ENCODE peak calls at places on chromosomes 12 and 14, in eight cellular contexts. I is activated naive CD8-positive, alpha-beta T cell treated with anti-CD3 and anti-CD28 coated beads for 36 hours; R is AG09309; Z is endothelial cell; N is AG20443; G is posterior cingulate gyrus; S is EL; K is NCI-H1105 treated with DMSO at 0.1 percent for 48 hours. U is an unnamed sample.

GRCh38 chr14:60862283-60862682 is 118.6 kb downstream of the TRMT5 start:
- DNase-seq in Z (no peak), G (no peak), I (no peak), S (no peak), R (no peak), K (peak), N (no peak), U (peak)

GRCh38 chr14:72643317-72643801 is 250.5 kb downstream of the DPF3 start:
- DNase-seq in Z (no peak), R (peak), S (peak), N (peak), I (no peak), G (peak), K (no peak), U (peak)

GRCh38 chr12:49415426-49416040 is 48.3 kb downstream of the SPATS2 start:
- DNase-seq in S (no peak), R (no peak), N (no peak), I (no peak), K (no peak), Z (no peak), G (no peak), U (no peak)

GRCh38 chr12:49767333-49767732 is 26.0 kb downstream of the TMBIM6 start:
- DNase-seq in K (no peak), G (no peak), N (peak), I (no peak), Z (no peak), S (no peak), R (no peak), U (no peak)

GRCh38 chr12:24776856-24777255 is 172.0 kb downstream of the BCAT1 start:
- DNase-seq in I (no peak), Z (no peak), S (peak), K (no peak), G (no peak), N (no peak), R (no peak), U (peak)

GRCh38 chr12:124506145-124506831 is 61.1 kb downstream of the NCOR2 start:
- DNase-seq in S (peak), R (no peak), Z (no peak), I (no peak), K (no peak), G (peak), N (peak), U (peak)

GRCh38 chr12:101695698-101696097 is 1.7 kb upstream of the CHPT1 start:
- DNase-seq in K (no peak), I (no peak), R (no peak), Z (no peak), S (peak), G (no peak), N (no peak), U (peak)

GRCh38 chr12:70366581-70367267 is 634 bp downstream of the KCNMB4 start:
- DNase-seq in Z (peak), I (peak), N (peak), G (peak), K (peak), R (no peak), S (peak), U (peak)

GRCh38 chr12:114888458-114888857 is 204.5 kb upstream of the TBX3 start:
- DNase-seq in I (no peak), N (no peak), K (peak), Z (no peak), G (no peak), R (no peak), S (peak), U (peak)

GRCh38 chr12:76544601-76545261 is 14.8 kb downstream of the OSBPL8 start:
- DNase-seq in G (no peak), N (no peak), R (no peak), I (no peak), K (no peak), S (no peak), Z (no peak), U (no peak)

GRCh38 chr12:30753233-30753632 is 1.5 kb downstream of the CAPRIN2 start:
- DNase-seq in I (peak), G (no peak), N (peak), Z (peak), S (peak), K (peak), R (no peak), U (peak)

GRCh38 chr12:121400332-121401139 is 618 bp downstream of the RNF34 start:
- DNase-seq in N (peak), S (peak), I (peak), K (peak), R (no peak), Z (no peak), G (peak), U (peak)

GRCh38 chr12:131088701-131089525 is 135.2 kb downstream of the ADGRD1 start:
- DNase-seq in K (no peak), R (no peak), I (no peak), N (no peak), Z (no peak), S (no peak), G (peak), U (no peak)

GRCh38 chr14:61569783-61570182 is 125.5 kb upstream of the HIF1A start:
- DNase-seq in N (peak), Z (no peak), G (no peak), S (peak), K (no peak), R (peak), I (peak), U (peak)

GRCh38 chr12:42692749-42693148 is 103.2 kb upstream of the PRICKLE1 start:
- DNase-seq in N (no peak), I (no peak), G (no peak), S (no peak), R (no peak), K (no peak), Z (no peak), U (no peak)

GRCh38 chr12:2925322-2925995 is 33.7 kb upstream of the TEAD4 start:
- DNase-seq in I (no peak), G (no peak), Z (no peak), R (no peak), N (no peak), S (peak), K (peak), U (no peak)

GRCh38 chr12:5565933-5566632 is 134.2 kb downstream of the NTF3 start:
- DNase-seq in I (no peak), S (peak), N (peak), R (peak), Z (no peak), K (no peak), G (no peak), U (peak)

GRCh38 chr12:122825773-122826724 is 9.2 kb upstream of the HIP1R start:
- DNase-seq in I (no peak), K (no peak), Z (no peak), S (no peak), N (no peak), G (peak), R (no peak), U (no peak)

GRCh38 chr12:8146416-8146771 is 10.4 kb upstream of the ZNF705A start:
- DNase-seq in S (no peak), I (no peak), G (no peak), R (no peak), K (no peak), N (no peak), Z (no peak), U (no peak)

GRCh38 chr14:35402323-35403084 is 2.0 kb downstream of the NFKBIA start:
- DNase-seq in Z (no peak), I (peak), K (no peak), N (no peak), S (no peak), G (no peak), R (no peak), U (no peak)

GRCh38 chr12:14454098-14454907 is 88.8 kb downstream of the ATF7IP start:
- DNase-seq in G (no peak), K (peak), N (peak), S (peak), Z (peak), I (peak), R (no peak), U (peak)

GRCh38 chr14:54673193-54674121 is 106.5 kb downstream of the SAMD4A start:
- DNase-seq in G (no peak), Z (no peak), R (no peak), S (no peak), K (no peak), N (no peak), I (no peak), U (no peak)

GRCh38 chr14:61568572-61569011 is 126.7 kb upstream of the HIF1A start:
- DNase-seq in I (peak), Z (peak), S (no peak), G (peak), N (no peak), K (no peak), R (no peak), U (no peak)

GRCh38 chr12:124053855-124054254 is 80.8 kb downstream of the ZNF664 start:
- DNase-seq in S (peak), N (peak), I (no peak), G (peak), Z (peak), K (no peak), R (no peak), U (peak)